ENCODE peak calls at places on chromosomes 4 and X, in nine cellular contexts. H, P, F, X, W, T, E, G and B are unnamed samples.

GRCh38 chrX:119984652-119985051 is 41.1 kb upstream of the NKAP start:
- DNase-seq in E (no peak), F (no peak), T (no peak), H (no peak), G (no peak), P (no peak), W (no peak), X (no peak), B (no peak)

GRCh38 chrX:143837444-143837843 is 46.4 kb upstream of the UBE2NL start:
- DNase-seq in P (no peak), T (no peak), E (no peak), X (no peak), H (no peak), F (no peak), G (no peak), W (no peak), B (no peak)

GRCh38 chr4:83328486-83328885 is 6.2 kb downstream of the HPSE start:
- DNase-seq in F (peak; percentile 75), E (no peak), H (no peak), P (no peak), W (no peak), T (no peak), G (no peak), X (peak; percentile 14), B (no peak)

GRCh38 chr4:161856711-161857326 is 307.0 kb downstream of the FSTL5 start:
- DNase-seq in X (no peak), H (no peak), F (no peak), E (no peak), P (no peak), T (no peak), G (no peak), W (peak; percentile 51), B (no peak)

GRCh38 chr4:160981083-160981482 is 1182.7 kb downstream of the FSTL5 start:
- DNase-seq in X (no peak), W (no peak), P (no peak), G (no peak), E (no peak), T (no peak), F (no peak), H (no peak), B (no peak)

GRCh38 chr4:5940470-5941203 is 47.8 kb upstream of the CRMP1 start:
- DNase-seq in T (no peak), F (peak; percentile 75), E (no peak), H (no peak), G (no peak), P (no peak), X (no peak), W (peak; percentile 7), B (no peak)

GRCh38 chrX:155767101-155767878 is 113.9 kb upstream of the VAMP7 start:
- DNase-seq in W (peak; percentile 83), P (peak; percentile 30), H (peak; percentile 14), E (peak; percentile 28), G (peak; percentile 35), T (peak; percentile 24), X (peak; percentile 68), F (peak; percentile 83), B (peak; percentile 23)

GRCh38 chr4:138226351-138226750 is 15.8 kb downstream of the SLC7A11 start:
- DNase-seq in G (no peak), X (no peak), W (no peak), H (no peak), F (no peak), T (no peak), P (no peak), E (no peak), B (no peak)

GRCh38 chrX:124015721-124016120 is 54.2 kb downstream of the STAG2 start:
- DNase-seq in E (no peak), G (no peak), F (no peak), X (no peak), P (no peak), T (no peak), H (no peak), W (no peak), B (no peak)

GRCh38 chr4:112944006-112944405 is 105.4 kb upstream of the ANK2 start:
- DNase-seq in H (no peak), P (no peak), E (no peak), W (no peak), T (no peak), F (no peak), X (no peak), G (no peak), B (no peak)

GRCh38 chrX:19751068-19751467 is 136.3 kb downstream of the SH3KBP1 start:
- DNase-seq in T (no peak), W (no peak), G (no peak), X (peak; percentile 6), F (peak; percentile 62), P (no peak), E (no peak), H (no peak), B (no peak)

GRCh38 chr4:161404346-161405110 is 759.3 kb downstream of the FSTL5 start:
- DNase-seq in W (peak; percentile 58), E (no peak), H (no peak), P (no peak), G (no peak), T (no peak), F (no peak), X (no peak), B (no peak)

GRCh38 chr4:85477538-85477937 is 2.6 kb downstream of the ARHGAP24 start:
- DNase-seq in T (no peak), X (peak; percentile 59), H (no peak), F (no peak), G (no peak), W (no peak), E (no peak), P (no peak), B (no peak)

DNA sequence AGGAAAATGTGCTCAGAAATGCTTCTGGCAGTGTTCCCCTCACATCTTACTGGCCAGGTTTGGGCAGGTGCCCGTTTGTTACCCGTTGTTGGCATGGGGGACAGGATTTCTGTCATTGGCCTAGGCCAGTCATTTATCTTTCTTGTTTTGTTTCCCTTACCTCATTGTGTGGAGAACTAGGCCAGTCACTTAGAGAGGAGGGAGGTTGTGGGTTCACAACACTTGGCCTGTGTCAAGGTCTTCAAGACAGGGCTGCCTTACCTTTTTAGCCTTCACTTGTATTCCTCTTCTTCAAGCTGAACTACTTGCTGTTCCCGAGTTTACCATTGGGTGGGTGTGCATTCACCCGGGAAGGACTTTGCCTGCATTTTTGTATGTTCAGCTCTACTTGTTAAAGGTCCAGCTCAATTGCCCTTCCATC is 17.7 kb downstream of the SNX25 start:
- DNase-seq in X (peak; percentile 23), W (no peak), E (no peak), F (no peak), G (no peak), T (no peak), H (no peak), P (no peak), B (no peak)
- H3K27ac ChIP-seq in X (no peak overlapping the region), W (no peak overlapping the region), E (no peak overlapping the region), F (no peak overlapping the region), G (no peak overlapping the region), T (peak overlapping the region; percentile 14), H (no peak overlapping the region), P (no peak overlapping the region), B (no peak overlapping the region)

GRCh38 chrX:10190367-10190766 is 33.6 kb downstream of the CLCN4 start:
- DNase-seq in E (no peak), H (peak; percentile 3), T (no peak), F (no peak), W (peak; percentile 60), X (peak; percentile 76), P (peak; percentile 42), G (no peak), B (no peak)
- H3K27ac ChIP-seq in E (no peak overlapping the region), H (no peak overlapping the region), T (no peak overlapping the region), F (no peak overlapping the region), W (no peak overlapping the region), X (no peak overlapping the region), P (no peak overlapping the region), G (no peak overlapping the region), B (no peak overlapping the region)

DNA sequence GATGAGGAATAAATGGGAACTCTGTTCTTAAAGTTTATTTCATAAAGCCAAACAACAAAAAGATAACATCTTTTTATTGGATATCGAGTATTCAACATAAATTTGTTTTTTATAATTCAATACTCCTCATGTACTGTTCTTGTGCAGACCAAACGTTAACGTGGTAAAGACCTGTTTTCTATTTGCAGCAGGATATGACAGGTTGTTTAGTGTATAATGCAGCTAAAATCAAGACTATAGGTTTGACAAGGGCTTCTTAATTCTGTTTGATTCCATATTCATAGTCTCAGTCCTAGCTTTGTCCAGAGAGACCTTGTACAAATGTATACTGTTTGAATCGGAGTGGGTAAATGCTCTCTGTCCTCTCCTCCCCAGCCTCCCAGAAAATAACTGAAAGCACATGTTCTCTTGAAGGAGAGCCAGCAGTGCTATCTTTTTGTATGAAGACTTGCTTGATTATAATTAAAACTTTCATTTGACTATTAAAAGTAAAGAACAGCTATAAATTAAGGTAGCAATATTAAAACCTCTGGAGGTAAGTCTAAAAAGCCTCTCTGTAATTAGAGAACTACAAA is 17.7 kb downstream of the TMSB4X start:
- DNase-seq in P (no peak), H (no peak), X (no peak), F (no peak), G (no peak), E (no peak), W (no peak), T (no peak), B (no peak)
- H3K27ac ChIP-seq in P (no peak overlapping the region), H (no peak overlapping the region), X (no peak overlapping the region), F (no peak overlapping the region), G (no peak overlapping the region), E (no peak overlapping the region), W (no peak overlapping the region), T (no peak overlapping the region), B (no peak overlapping the region)

GRCh38 chr4:70901984-70902576 is at the start of gene MOB1B:
- DNase-seq in X (peak; percentile 92), W (peak; percentile 84), E (peak; percentile 38), H (peak; percentile 82), F (peak; percentile 97), P (peak; percentile 89), G (peak; percentile 92), T (peak; percentile 77), B (peak; percentile 59)
- H3K27ac ChIP-seq in X (peak within 1 kb of the TSS; percentile 68), W (peak within 1 kb of the TSS; percentile 85), E (peak within 1 kb of the TSS; percentile 64), H (peak within 1 kb of the TSS; percentile 71), F (peak within 1 kb of the TSS; percentile 77), P (peak within 1 kb of the TSS; percentile 78), G (peak within 1 kb of the TSS; percentile 88), T (peak within 1 kb of the TSS; percentile 92), B (peak within 1 kb of the TSS; percentile 78)

DNA sequence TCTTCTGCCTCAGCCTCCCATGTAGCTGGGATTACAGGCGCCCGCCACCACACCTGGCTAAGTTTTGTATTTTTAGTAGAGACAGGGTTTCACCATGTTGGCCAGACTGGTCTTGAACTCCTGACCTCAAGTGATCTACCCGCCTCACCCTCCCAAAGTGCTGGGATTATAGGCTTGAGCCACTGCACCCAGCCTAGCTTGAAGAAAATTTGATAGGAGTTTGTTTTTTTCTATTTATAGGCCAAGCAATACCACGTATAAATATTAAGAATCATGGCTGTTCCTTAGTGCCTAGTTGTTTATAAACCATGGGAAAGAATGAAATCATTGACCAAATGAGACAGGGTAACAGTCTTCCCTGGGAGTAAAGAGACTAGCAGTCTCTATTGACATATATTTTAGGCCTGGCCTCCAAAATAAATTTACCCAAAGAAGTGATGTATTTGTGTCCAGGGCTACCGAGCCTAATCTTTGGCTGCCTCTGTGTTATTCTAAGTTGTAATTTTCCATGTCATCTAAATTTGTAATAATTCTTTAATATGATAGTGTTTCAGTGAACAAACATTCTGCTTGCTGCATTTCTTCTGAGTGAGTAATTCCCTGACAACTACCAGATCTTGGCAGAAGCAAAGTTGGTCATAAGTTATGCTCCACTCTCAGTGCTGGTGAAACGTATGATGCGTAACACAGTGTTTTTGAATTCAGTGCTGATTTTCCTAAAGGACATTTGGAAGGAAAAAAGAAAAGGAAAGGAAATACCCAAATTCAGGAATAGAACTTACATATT is 10.3 kb downstream of the PKD2 start:
- DNase-seq in E (peak; percentile 77), F (no peak), X (peak; percentile 98), H (no peak), W (peak; percentile 98), G (no peak), P (no peak), T (no peak), B (no peak)
- H3K27ac ChIP-seq in E (peak overlapping the region; percentile 64), F (no peak overlapping the region), X (peak overlapping the region; percentile 98), H (no peak overlapping the region), W (peak overlapping the region; percentile 96), G (peak overlapping the region; percentile 74), P (peak overlapping the region; percentile 96), T (peak overlapping the region; percentile 78), B (no peak overlapping the region)